ENCODE peak calls at places on chromosomes 12 and 14, in four cellular contexts. E is fibroblast of villous mesenchyme, V is H7, W is frontal cortex. D is an unnamed sample.

GRCh38 chr14:105980224-105980623 is 453.8 kb downstream of the TMEM121 start:
- DNase-seq in W (no peak), E (no peak), V (no peak), D (no peak)

GRCh38 chr12:153080-153746 is 60.7 kb downstream of the SLC6A12 start:
- DNase-seq in E (peak), V (peak), W (no peak), D (peak)

GRCh38 chr14:53646925-53647324 is 309.7 kb downstream of the BMP4 start:
- DNase-seq in E (no peak), W (no peak), V (no peak), D (peak)

GRCh38 chr12:68236421-68237059 is 10.9 kb upstream of the IL26 start:
- DNase-seq in E (peak), V (no peak), W (no peak), D (no peak)

GRCh38 chr14:93528884-93529558 is 98.3 kb downstream of the UNC79 start:
- DNase-seq in E (no peak), V (no peak), W (no peak), D (no peak)

GRCh38 chr12:98154850-98155249 is 360.5 kb upstream of the TMPO start:
- DNase-seq in W (no peak), V (peak), E (peak), D (peak)

GRCh38 chr12:79439179-79439825 is 251.5 kb downstream of the PAWR start:
- DNase-seq in E (no peak), W (no peak), V (no peak), D (no peak)

GRCh38 chr14:103908580-103908979 is 19.7 kb upstream of the TDRD9 start:
- DNase-seq in W (no peak), V (no peak), E (no peak), D (no peak)

GRCh38 chr12:53004582-53004981 is 1.7 kb upstream of the EIF4B start:
- DNase-seq in E (peak), V (peak), W (no peak), D (peak)

GRCh38 chr12:109714141-109714912 is 702 bp downstream of the FAM222A start:
- DNase-seq in V (peak), E (peak), W (peak), D (peak)

GRCh38 chr12:18072723-18073122 is 17.3 kb downstream of the RERGL start:
- DNase-seq in V (no peak), W (no peak), E (no peak), D (no peak)

GRCh38 chr14:100416921-100417451 is 93.8 kb downstream of the SLC25A47 start:
- DNase-seq in E (peak), W (no peak), V (no peak), D (no peak)

GRCh38 chr12:51000245-51000644 is 25.9 kb downstream of the SLC11A2 start:
- DNase-seq in E (no peak), W (no peak), V (no peak), D (no peak)

GRCh38 chr14:61652526-61653262 is 42.6 kb upstream of the HIF1A start:
- DNase-seq in W (no peak), E (peak), V (no peak), D (no peak)

GRCh38 chr12:89893972-89894706 is 185.5 kb upstream of the ATP2B1 start:
- DNase-seq in V (no peak), W (no peak), E (peak), D (no peak)

GRCh38 chr12:75560167-75560566 is 48.8 kb upstream of the KRR1 start:
- DNase-seq in V (no peak), E (peak), W (peak), D (no peak)

GRCh38 chr12:28963554-28963953 is 185.5 kb upstream of the FAR2 start:
- DNase-seq in W (no peak), E (peak), V (no peak), D (peak)

GRCh38 chr12:101567918-101568317 is 26.9 kb upstream of the MYBPC1 start:
- DNase-seq in V (no peak), E (no peak), W (no peak), D (no peak)

GRCh38 chr12:54258286-54258685 is 21.6 kb downstream of the CBX5 start:
- DNase-seq in V (no peak), E (peak), W (no peak), D (peak)

GRCh38 chr14:70061108-70061507 is 127.6 kb downstream of the SLC8A3 start:
- DNase-seq in W (no peak), E (no peak), V (no peak), D (no peak)

GRCh38 chr14:96979611-96980074 is 182.5 kb downstream of the VRK1 start:
- DNase-seq in W (no peak), E (no peak), V (no peak), D (no peak)